ENCODE peak calls at places on chromosome 7, in nine cellular contexts. One of them, this sample, is unnamed.
A peak's percentile ranks its signal among the peaks of the same experiment; 100 is the strongest.

GRCh38 chr7:4764402-4765007 is 10.9 kb upstream of the AP5Z1 start:
- DNase-seq in HCT116: no peak
- DNase-seq in hepatocyte: no peak
- DNase-seq in IMR-90: no peak
- DNase-seq in left ventricle myocardium inferior: no peak
- DNase-seq in heart left ventricle: no peak
- DNase-seq in dorsolateral prefrontal cortex: no peak
- DNase-seq in tibial artery: no peak
- DNase-seq in pancreas: no peak
- DNase-seq in this sample: no peak

GRCh38 chr7:158017226-158018060 is 570.2 kb downstream of the PTPRN2 start:
- DNase-seq in HCT116: no peak
- DNase-seq in hepatocyte: no peak
- DNase-seq in left ventricle myocardium inferior: no peak
- DNase-seq in tibial artery: peak; percentile 53
- DNase-seq in pancreas: no peak
- DNase-seq in IMR-90: no peak
- DNase-seq in heart left ventricle: peak; percentile 31
- DNase-seq in dorsolateral prefrontal cortex: no peak
- DNase-seq in this sample: no peak

GRCh38 chr7:154375956-154376355 is 323.8 kb downstream of the DPP6 start:
- DNase-seq in IMR-90: no peak
- DNase-seq in left ventricle myocardium inferior: no peak
- DNase-seq in dorsolateral prefrontal cortex: no peak
- DNase-seq in heart left ventricle: no peak
- DNase-seq in HCT116: no peak
- DNase-seq in pancreas: no peak
- DNase-seq in tibial artery: no peak
- DNase-seq in hepatocyte: no peak
- DNase-seq in this sample: no peak

GRCh38 chr7:155911471-155912105 is 99.3 kb upstream of the SHH start:
- DNase-seq in HCT116: no peak
- DNase-seq in hepatocyte: no peak
- DNase-seq in pancreas: no peak
- DNase-seq in tibial artery: no peak
- DNase-seq in heart left ventricle: no peak
- DNase-seq in IMR-90: no peak
- DNase-seq in dorsolateral prefrontal cortex: no peak
- DNase-seq in left ventricle myocardium inferior: no peak
- DNase-seq in this sample: no peak

GRCh38 chr7:12207046-12207445 is 4.0 kb upstream of the TMEM106B start:
- DNase-seq in hepatocyte: no peak
- DNase-seq in HCT116: no peak
- DNase-seq in pancreas: no peak
- DNase-seq in dorsolateral prefrontal cortex: no peak
- DNase-seq in tibial artery: no peak
- DNase-seq in IMR-90: no peak
- DNase-seq in left ventricle myocardium inferior: no peak
- DNase-seq in heart left ventricle: no peak
- DNase-seq in this sample: no peak

GRCh38 chr7:37694208-37695080 is 10.9 kb downstream of the GPR141 start:
- DNase-seq in pancreas: no peak
- DNase-seq in dorsolateral prefrontal cortex: no peak
- DNase-seq in left ventricle myocardium inferior: peak; percentile 26
- DNase-seq in hepatocyte: peak; percentile 44
- DNase-seq in IMR-90: no peak
- DNase-seq in HCT116: no peak
- DNase-seq in tibial artery: peak; percentile 65
- DNase-seq in heart left ventricle: peak; percentile 56
- DNase-seq in this sample: no peak

GRCh38 chr7:100629117-100629711 is 12.1 kb downstream of the TFR2 start:
- DNase-seq in heart left ventricle: no peak
- DNase-seq in IMR-90: no peak
- DNase-seq in left ventricle myocardium inferior: no peak
- DNase-seq in hepatocyte: no peak
- DNase-seq in HCT116: peak; percentile 28
- DNase-seq in tibial artery: no peak
- DNase-seq in pancreas: no peak
- DNase-seq in dorsolateral prefrontal cortex: no peak
- DNase-seq in this sample: no peak

GRCh38 chr7:128833148-128833938 is 3.1 kb downstream of the FLNC start:
- DNase-seq in tibial artery: peak; percentile 89
- DNase-seq in dorsolateral prefrontal cortex: peak; percentile 80
- DNase-seq in IMR-90: peak; percentile 88
- DNase-seq in left ventricle myocardium inferior: peak; percentile 77
- DNase-seq in hepatocyte: peak; percentile 71
- DNase-seq in HCT116: no peak
- DNase-seq in pancreas: no peak
- DNase-seq in heart left ventricle: peak; percentile 72
- DNase-seq in this sample: peak; percentile 88

GRCh38 chr7:156155988-156156733 is 343.9 kb upstream of the SHH start:
- DNase-seq in IMR-90: no peak
- DNase-seq in hepatocyte: no peak
- DNase-seq in left ventricle myocardium inferior: no peak
- DNase-seq in pancreas: no peak
- DNase-seq in heart left ventricle: no peak
- DNase-seq in HCT116: no peak
- DNase-seq in tibial artery: no peak
- DNase-seq in dorsolateral prefrontal cortex: no peak
- DNase-seq in this sample: no peak

GRCh38 chr7:2993396-2993795 is 50.3 kb downstream of the CARD11 start:
- DNase-seq in heart left ventricle: no peak
- DNase-seq in IMR-90: no peak
- DNase-seq in left ventricle myocardium inferior: no peak
- DNase-seq in pancreas: no peak
- DNase-seq in dorsolateral prefrontal cortex: no peak
- DNase-seq in tibial artery: peak; percentile 28
- DNase-seq in hepatocyte: no peak
- DNase-seq in HCT116: no peak
- DNase-seq in this sample: no peak

GRCh38 chr7:74570533-74571156 is 86.9 kb upstream of the GTF2I start:
- DNase-seq in dorsolateral prefrontal cortex: no peak
- DNase-seq in heart left ventricle: no peak
- DNase-seq in HCT116: no peak
- DNase-seq in pancreas: no peak
- DNase-seq in left ventricle myocardium inferior: no peak
- DNase-seq in tibial artery: no peak
- DNase-seq in IMR-90: no peak
- DNase-seq in hepatocyte: no peak
- DNase-seq in this sample: no peak

GRCh38 chr7:74575083-74575803 is 82.3 kb upstream of the GTF2I start:
- DNase-seq in IMR-90: peak; percentile 34
- DNase-seq in hepatocyte: peak; percentile 75
- DNase-seq in pancreas: no peak
- DNase-seq in tibial artery: no peak
- DNase-seq in dorsolateral prefrontal cortex: no peak
- DNase-seq in HCT116: no peak
- DNase-seq in heart left ventricle: no peak
- DNase-seq in left ventricle myocardium inferior: no peak
- DNase-seq in this sample: peak; percentile 35

GRCh38 chr7:74569501-74570075 is 87.9 kb upstream of the GTF2I start:
- DNase-seq in heart left ventricle: no peak
- DNase-seq in hepatocyte: no peak
- DNase-seq in tibial artery: no peak
- DNase-seq in dorsolateral prefrontal cortex: no peak
- DNase-seq in pancreas: no peak
- DNase-seq in left ventricle myocardium inferior: no peak
- DNase-seq in HCT116: no peak
- DNase-seq in IMR-90: no peak
- DNase-seq in this sample: no peak

GRCh38 chr7:74573499-74573898 is 84.0 kb upstream of the GTF2I start:
- DNase-seq in pancreas: no peak
- DNase-seq in left ventricle myocardium inferior: no peak
- DNase-seq in hepatocyte: no peak
- DNase-seq in tibial artery: no peak
- DNase-seq in IMR-90: no peak
- DNase-seq in heart left ventricle: no peak
- DNase-seq in HCT116: no peak
- DNase-seq in dorsolateral prefrontal cortex: no peak
- DNase-seq in this sample: no peak

GRCh38 chr7:74572301-74573090 is 85.0 kb upstream of the GTF2I start:
- DNase-seq in HCT116: no peak
- DNase-seq in IMR-90: no peak
- DNase-seq in pancreas: no peak
- DNase-seq in heart left ventricle: no peak
- DNase-seq in left ventricle myocardium inferior: no peak
- DNase-seq in tibial artery: no peak
- DNase-seq in hepatocyte: no peak
- DNase-seq in dorsolateral prefrontal cortex: peak; percentile 50
- DNase-seq in this sample: no peak
- H3K4me3 ChIP-seq in HCT116: no peak overlapping the region
- H3K4me3 ChIP-seq in IMR-90: no peak overlapping the region
- H3K4me3 ChIP-seq in pancreas: no peak overlapping the region
- H3K4me3 ChIP-seq in heart left ventricle: no peak overlapping the region
- H3K4me3 ChIP-seq in left ventricle myocardium inferior: no peak overlapping the region
- H3K4me3 ChIP-seq in tibial artery: no peak overlapping the region
- H3K4me3 ChIP-seq in hepatocyte: no peak overlapping the region
- H3K4me3 ChIP-seq in dorsolateral prefrontal cortex: no peak overlapping the region
- H3K4me3 ChIP-seq in this sample: no peak overlapping the region

GRCh38 chr7:55409474-55410225 is 44.5 kb downstream of the LANCL2 start:
- DNase-seq in dorsolateral prefrontal cortex: no peak
- DNase-seq in tibial artery: no peak
- DNase-seq in pancreas: no peak
- DNase-seq in heart left ventricle: no peak
- DNase-seq in HCT116: no peak
- DNase-seq in left ventricle myocardium inferior: no peak
- DNase-seq in hepatocyte: peak; percentile 35
- DNase-seq in IMR-90: peak; percentile 35
- DNase-seq in this sample: peak; percentile 9
- TF ChIP-seq CTCF in dorsolateral prefrontal cortex: no peak
- TF ChIP-seq CTCF in tibial artery: no peak
- TF ChIP-seq CTCF in pancreas: no peak
- TF ChIP-seq CTCF in heart left ventricle: no peak
- TF ChIP-seq CTCF in HCT116: peak; percentile 16
- TF ChIP-seq CTCF in left ventricle myocardium inferior: no peak
- TF ChIP-seq CTCF in hepatocyte: no peak
- TF ChIP-seq CTCF in IMR-90: peak; percentile 25
- TF ChIP-seq CTCF in this sample: peak; percentile 28

GRCh38 chr7:94352854-94353253 is 41.8 kb upstream of the COL1A2 start:
- DNase-seq in heart left ventricle: no peak
- DNase-seq in hepatocyte: no peak
- DNase-seq in left ventricle myocardium inferior: no peak
- DNase-seq in IMR-90: no peak
- DNase-seq in HCT116: no peak
- DNase-seq in pancreas: no peak
- DNase-seq in dorsolateral prefrontal cortex: no peak
- DNase-seq in tibial artery: no peak
- DNase-seq in this sample: no peak

GRCh38 chr7:94354950-94355349 is 39.7 kb upstream of the COL1A2 start:
- DNase-seq in HCT116: no peak
- DNase-seq in dorsolateral prefrontal cortex: no peak
- DNase-seq in hepatocyte: no peak
- DNase-seq in tibial artery: no peak
- DNase-seq in pancreas: no peak
- DNase-seq in IMR-90: no peak
- DNase-seq in heart left ventricle: no peak
- DNase-seq in left ventricle myocardium inferior: no peak
- DNase-seq in this sample: no peak

GRCh38 chr7:94351703-94352102 is 43.0 kb upstream of the COL1A2 start:
- DNase-seq in HCT116: no peak
- DNase-seq in tibial artery: no peak
- DNase-seq in hepatocyte: no peak
- DNase-seq in IMR-90: no peak
- DNase-seq in left ventricle myocardium inferior: no peak
- DNase-seq in pancreas: no peak
- DNase-seq in heart left ventricle: no peak
- DNase-seq in dorsolateral prefrontal cortex: no peak
- DNase-seq in this sample: no peak

GRCh38 chr7:94357076-94357475 is 37.6 kb upstream of the COL1A2 start:
- DNase-seq in hepatocyte: no peak
- DNase-seq in dorsolateral prefrontal cortex: no peak
- DNase-seq in HCT116: no peak
- DNase-seq in left ventricle myocardium inferior: no peak
- DNase-seq in pancreas: no peak
- DNase-seq in heart left ventricle: no peak
- DNase-seq in tibial artery: no peak
- DNase-seq in IMR-90: no peak
- DNase-seq in this sample: no peak

DNA sequence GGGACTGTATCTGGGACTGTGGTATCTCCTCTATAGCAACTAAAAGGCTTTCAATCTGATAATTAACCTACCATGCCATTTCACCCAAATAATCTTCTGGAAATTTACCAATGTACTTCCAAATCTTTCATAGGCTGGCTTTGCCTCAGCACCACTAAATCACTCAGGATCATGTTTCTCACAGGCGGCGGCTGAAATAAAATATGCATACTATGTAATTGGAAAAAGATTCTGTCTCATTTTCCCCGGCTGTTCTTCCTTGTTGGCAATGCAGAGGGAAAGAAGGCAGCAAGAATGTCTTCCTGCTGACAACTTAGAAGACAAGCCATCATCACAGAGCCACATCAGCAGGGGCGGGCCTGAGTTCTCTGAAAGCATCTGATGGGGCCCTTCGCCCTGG is 39.3 kb upstream of the COL1A2 start:
- DNase-seq in IMR-90: peak; percentile 49
- DNase-seq in hepatocyte: peak; percentile 10
- DNase-seq in pancreas: no peak
- DNase-seq in tibial artery: no peak
- DNase-seq in left ventricle myocardium inferior: no peak
- DNase-seq in heart left ventricle: no peak
- DNase-seq in dorsolateral prefrontal cortex: no peak
- DNase-seq in HCT116: no peak
- DNase-seq in this sample: no peak
- H3K27ac ChIP-seq in IMR-90: peak overlapping the region; percentile 79
- H3K27ac ChIP-seq in hepatocyte: peak overlapping the region; percentile 77
- H3K27ac ChIP-seq in pancreas: no peak overlapping the region
- H3K27ac ChIP-seq in tibial artery: peak overlapping the region; percentile 43
- H3K27ac ChIP-seq in left ventricle myocardium inferior: no peak overlapping the region
- H3K27ac ChIP-seq in heart left ventricle: no peak overlapping the region
- H3K27ac ChIP-seq in dorsolateral prefrontal cortex: no peak overlapping the region
- H3K27ac ChIP-seq in HCT116: no peak overlapping the region
- H3K27ac ChIP-seq in this sample: no peak overlapping the region

GRCh38 chr7:114631249-114631822 is 216.7 kb downstream of the FOXP2 start:
- DNase-seq in heart left ventricle: no peak
- DNase-seq in pancreas: no peak
- DNase-seq in tibial artery: no peak
- DNase-seq in IMR-90: no peak
- DNase-seq in HCT116: no peak
- DNase-seq in dorsolateral prefrontal cortex: no peak
- DNase-seq in hepatocyte: no peak
- DNase-seq in left ventricle myocardium inferior: no peak
- DNase-seq in this sample: no peak

GRCh38 chr7:114629762-114630161 is 215.1 kb downstream of the FOXP2 start:
- DNase-seq in left ventricle myocardium inferior: no peak
- DNase-seq in dorsolateral prefrontal cortex: no peak
- DNase-seq in IMR-90: no peak
- DNase-seq in HCT116: no peak
- DNase-seq in pancreas: no peak
- DNase-seq in tibial artery: no peak
- DNase-seq in heart left ventricle: no peak
- DNase-seq in hepatocyte: no peak
- DNase-seq in this sample: no peak

GRCh38 chr7:114627231-114627630 is 212.6 kb downstream of the FOXP2 start:
- DNase-seq in dorsolateral prefrontal cortex: no peak
- DNase-seq in hepatocyte: no peak
- DNase-seq in HCT116: no peak
- DNase-seq in heart left ventricle: no peak
- DNase-seq in left ventricle myocardium inferior: no peak
- DNase-seq in IMR-90: no peak
- DNase-seq in pancreas: no peak
- DNase-seq in tibial artery: no peak
- DNase-seq in this sample: no peak

GRCh38 chr7:114628362-114628761 is 213.7 kb downstream of the FOXP2 start:
- DNase-seq in left ventricle myocardium inferior: no peak
- DNase-seq in IMR-90: no peak
- DNase-seq in HCT116: no peak
- DNase-seq in pancreas: no peak
- DNase-seq in tibial artery: no peak
- DNase-seq in dorsolateral prefrontal cortex: no peak
- DNase-seq in heart left ventricle: no peak
- DNase-seq in hepatocyte: no peak
- DNase-seq in this sample: no peak

GRCh38 chr7:114630186-114630824 is 215.7 kb downstream of the FOXP2 start:
- DNase-seq in dorsolateral prefrontal cortex: no peak
- DNase-seq in tibial artery: no peak
- DNase-seq in pancreas: no peak
- DNase-seq in IMR-90: no peak
- DNase-seq in left ventricle myocardium inferior: no peak
- DNase-seq in hepatocyte: peak; percentile 12
- DNase-seq in HCT116: no peak
- DNase-seq in heart left ventricle: no peak
- DNase-seq in this sample: no peak
- H3K4me3 ChIP-seq in dorsolateral prefrontal cortex: peak overlapping the region; percentile 30
- H3K4me3 ChIP-seq in tibial artery: no peak overlapping the region
- H3K4me3 ChIP-seq in pancreas: no peak overlapping the region
- H3K4me3 ChIP-seq in IMR-90: no peak overlapping the region
- H3K4me3 ChIP-seq in left ventricle myocardium inferior: no peak overlapping the region
- H3K4me3 ChIP-seq in hepatocyte: no peak overlapping the region
- H3K4me3 ChIP-seq in HCT116: no peak overlapping the region
- H3K4me3 ChIP-seq in heart left ventricle: no peak overlapping the region
- H3K4me3 ChIP-seq in this sample: no peak overlapping the region